ENCODE peak calls at places on chromosomes 13 and 19, in ten cellular contexts. V is endothelial cell of umbilical vein; G is amygdala; Y is left ventricle myocardium inferior; F is stimulated activated CD4-positive, alpha-beta T cell treated with anti-CD3 and anti-CD28 coated beads, Interleukin-4, amount 100 ng/mL, for 24 hours; Q is NCI-H345; T is KBM-7; U is T1000; L is CD8-positive, alpha-beta memory T cell; I is renal cortical epithelial cell. D is an unnamed sample.

GRCh38 chr13:51437550-51438127 is 15.2 kb downstream of the INTS6 start:
- DNase-seq in V (no peak), G (no peak), Y (no peak), F (no peak), Q (no peak), T (no peak), U (no peak), L (no peak), I (no peak), D (no peak)

GRCh38 chr19:5001547-5002131 is 32.7 kb downstream of the KDM4B start:
- DNase-seq in V (peak), G (peak), Y (no peak), F (peak), Q (no peak), T (peak), U (no peak), L (no peak), I (no peak), D (peak)

GRCh38 chr19:42175952-42176648 is 41.4 kb downstream of the DEDD2 start:
- DNase-seq in V (peak), G (peak), Y (no peak), F (no peak), Q (no peak), T (no peak), U (no peak), L (no peak), I (no peak), D (no peak)

GRCh38 chr13:79060216-79060615 is 345.8 kb downstream of the RBM26 start:
- DNase-seq in V (no peak), G (no peak), Y (no peak), F (no peak), Q (no peak), T (no peak), U (no peak), L (no peak), I (no peak), D (no peak)

GRCh38 chr13:40613192-40613818 is 53.1 kb downstream of the FOXO1 start:
- DNase-seq in V (peak), G (peak), Y (no peak), F (peak), Q (no peak), T (peak), U (no peak), L (peak), I (peak), D (peak)

GRCh38 chr19:40801449-40802299 is 2.7 kb downstream of the EGLN2 start:
- DNase-seq in V (no peak), G (no peak), Y (no peak), F (no peak), Q (no peak), T (no peak), U (no peak), L (no peak), I (no peak), D (no peak)

GRCh38 chr19:32800757-32801156 is 68.8 kb downstream of the SLC7A9 start:
- DNase-seq in V (no peak), G (no peak), Y (no peak), F (no peak), Q (no peak), T (no peak), U (no peak), L (no peak), I (no peak), D (no peak)

GRCh38 chr13:113402471-113403254 is 38.7 kb upstream of the GRTP1 start:
- DNase-seq in V (no peak), G (no peak), Y (no peak), F (no peak), Q (no peak), T (no peak), U (no peak), L (no peak), I (no peak), D (no peak)

GRCh38 chr13:43838909-43839308 is 40.6 kb downstream of the CCDC122 start:
- DNase-seq in V (no peak), G (no peak), Y (no peak), F (no peak), Q (no peak), T (no peak), U (no peak), L (no peak), I (no peak), D (no peak)

GRCh38 chr19:55014714-55015113 is 23.4 kb downstream of the GP6 start:
- DNase-seq in V (peak), G (no peak), Y (peak), F (no peak), Q (peak), T (no peak), U (no peak), L (no peak), I (no peak), D (peak)

GRCh38 chr13:29428310-29428991 is 167.0 kb downstream of the SLC7A1 start:
- DNase-seq in V (no peak), G (peak), Y (peak), F (no peak), Q (peak), T (no peak), U (no peak), L (no peak), I (no peak), D (no peak)

GRCh38 chr19:3041756-3042517 is 12.9 kb upstream of the TLE2 start:
- DNase-seq in V (no peak), G (no peak), Y (no peak), F (no peak), Q (no peak), T (no peak), U (no peak), L (no peak), I (no peak), D (no peak)

GRCh38 chr13:33610471-33611015 is 207.4 kb upstream of the RFC3 start:
- DNase-seq in V (no peak), G (peak), Y (peak), F (peak), Q (no peak), T (peak), U (no peak), L (peak), I (peak), D (no peak)

GRCh38 chr19:31378404-31378803 is 29.2 kb upstream of the TSHZ3 start:
- DNase-seq in V (no peak), G (no peak), Y (peak), F (no peak), Q (no peak), T (no peak), U (peak), L (no peak), I (no peak), D (no peak)

GRCh38 chr19:54209748-54210494 is 9.3 kb downstream of the RPS9 start:
- DNase-seq in V (peak), G (peak), Y (peak), F (no peak), Q (peak), T (peak), U (peak), L (peak), I (peak), D (no peak)

GRCh38 chr13:33057019-33057785 is 41.0 kb downstream of the KL start:
- DNase-seq in V (peak), G (no peak), Y (no peak), F (no peak), Q (no peak), T (peak), U (no peak), L (no peak), I (peak), D (peak)

GRCh38 chr19:48543121-48543710 is 8.8 kb upstream of the SULT2B1 start:
- DNase-seq in V (peak), G (no peak), Y (no peak), F (no peak), Q (no peak), T (peak), U (peak), L (no peak), I (peak), D (no peak)

GRCh38 chr13:103289661-103290060 is 223.4 kb upstream of the SLC10A2 start:
- DNase-seq in V (no peak), G (no peak), Y (no peak), F (no peak), Q (no peak), T (no peak), U (no peak), L (no peak), I (no peak), D (no peak)

GRCh38 chr13:47484564-47484963 is 516.5 kb downstream of the SUCLA2 start:
- DNase-seq in V (no peak), G (no peak), Y (no peak), F (no peak), Q (peak), T (no peak), U (no peak), L (no peak), I (peak), D (no peak)

GRCh38 chr19:15623711-15624318 is 8.8 kb downstream of the CYP4F8 start:
- DNase-seq in V (no peak), G (no peak), Y (no peak), F (no peak), Q (no peak), T (peak), U (no peak), L (no peak), I (no peak), D (no peak)

GRCh38 chr13:44433863-44434262 is 60.2 kb downstream of the SERP2 start:
- DNase-seq in V (no peak), G (no peak), Y (no peak), F (no peak), Q (no peak), T (no peak), U (no peak), L (no peak), I (no peak), D (no peak)

GRCh38 chr13:114078501-114079451 is 53.6 kb downstream of the RASA3 start:
- DNase-seq in V (no peak), G (no peak), Y (peak), F (no peak), Q (no peak), T (no peak), U (peak), L (peak), I (peak), D (no peak)

GRCh38 chr13:98377635-98378378 is 199.1 kb downstream of the STK24 start:
- DNase-seq in V (no peak), G (no peak), Y (no peak), F (no peak), Q (no peak), T (no peak), U (no peak), L (no peak), I (no peak), D (no peak)

GRCh38 chr19:45769821-45770191 is 754 bp upstream of the SIX5 start:
- DNase-seq in V (no peak), G (peak), Y (no peak), F (peak), Q (no peak), T (no peak), U (no peak), L (peak), I (peak), D (no peak)

GRCh38 chr19:29871143-29871542 is 59.4 kb downstream of the CCNE1 start:
- DNase-seq in V (no peak), G (no peak), Y (no peak), F (no peak), Q (no peak), T (no peak), U (no peak), L (no peak), I (no peak), D (no peak)

GRCh38 chr13:24251525-24251924 is 57.9 kb upstream of the C1QTNF9 start:
- DNase-seq in V (no peak), G (no peak), Y (no peak), F (peak), Q (no peak), T (no peak), U (no peak), L (peak), I (no peak), D (no peak)

GRCh38 chr19:33096005-33096404 is 15.0 kb downstream of the GPATCH1 start:
- DNase-seq in V (no peak), G (no peak), Y (no peak), F (no peak), Q (no peak), T (no peak), U (no peak), L (no peak), I (peak), D (no peak)

GRCh38 chr13:101149735-101150380 is 266.4 kb downstream of the NALCN start:
- DNase-seq in V (peak), G (no peak), Y (no peak), F (no peak), Q (peak), T (no peak), U (no peak), L (no peak), I (peak), D (no peak)

GRCh38 chr19:14166448-14166847 is 30.1 kb upstream of the ASF1B start:
- DNase-seq in V (no peak), G (no peak), Y (no peak), F (no peak), Q (no peak), T (no peak), U (no peak), L (no peak), I (no peak), D (no peak)

GRCh38 chr13:20988909-20989735 is 72.3 kb downstream of the LATS2 start:
- DNase-seq in V (no peak), G (no peak), Y (no peak), F (no peak), Q (no peak), T (no peak), U (no peak), L (no peak), I (no peak), D (no peak)

GRCh38 chr19:55385749-55386514 is at the start of gene RPL28:
- DNase-seq in V (peak), G (peak), Y (peak), F (peak), Q (peak), T (peak), U (peak), L (peak), I (peak), D (peak)

GRCh38 chr19:49869009-49869483 is 1.7 kb upstream of the PNKP start:
- DNase-seq in V (no peak), G (no peak), Y (no peak), F (no peak), Q (peak), T (no peak), U (no peak), L (no peak), I (no peak), D (no peak)

GRCh38 chr19:1434040-1434366 is 4.2 kb upstream of the RPS15 start:
- DNase-seq in V (no peak), G (no peak), Y (no peak), F (no peak), Q (no peak), T (no peak), U (no peak), L (no peak), I (no peak), D (no peak)

GRCh38 chr13:39900106-39900750 is 244.8 kb downstream of the COG6 start:
- DNase-seq in V (peak), G (no peak), Y (no peak), F (no peak), Q (no peak), T (no peak), U (no peak), L (no peak), I (no peak), D (no peak)

GRCh38 chr19:13597625-13598024 is 91.3 kb upstream of the CACNA1A start:
- DNase-seq in V (peak), G (peak), Y (no peak), F (peak), Q (peak), T (peak), U (peak), L (no peak), I (peak), D (peak)

GRCh38 chr13:37747071-37747612 is 122.4 kb downstream of the TRPC4 start:
- DNase-seq in V (peak), G (no peak), Y (no peak), F (no peak), Q (no peak), T (no peak), U (no peak), L (no peak), I (peak), D (no peak)

GRCh38 chr13:30299746-30300145 is 7.6 kb downstream of the KATNAL1 start:
- DNase-seq in V (no peak), G (no peak), Y (no peak), F (no peak), Q (no peak), T (no peak), U (no peak), L (no peak), I (no peak), D (no peak)

GRCh38 chr13:106433066-106433465 is 102.4 kb downstream of the EFNB2 start:
- DNase-seq in V (no peak), G (no peak), Y (no peak), F (no peak), Q (no peak), T (no peak), U (no peak), L (no peak), I (no peak), D (no peak)

D was measured in GM10248.